ENCODE peak calls at places on chromosomes 3 and 15, in nine cellular contexts. C, X, W, S, V, O, L, J and U are unnamed samples.
A peak's percentile ranks its signal among the peaks of the same experiment; 100 is the strongest.

GRCh38 chr3:78405745-78406144 is 1362.1 kb downstream of the ROBO1 start:
- DNase-seq in O (no peak), X (no peak), C (no peak), J (no peak), V (no peak), L (no peak), W (no peak), S (no peak), U (no peak)

GRCh38 chr15:100592898-100593297 is 9.1 kb downstream of the LINS1 start:
- DNase-seq in X (no peak), V (no peak), W (no peak), C (no peak), S (no peak), J (no peak), L (no peak), O (no peak), U (no peak)

GRCh38 chr3:34365766-34366165 is 567.3 kb downstream of the PDCD6IP start:
- DNase-seq in C (no peak), S (no peak), W (no peak), O (no peak), J (no peak), X (no peak), V (no peak), L (no peak), U (no peak)

GRCh38 chr3:177935008-177935407 is 601.2 kb upstream of the KCNMB2 start:
- DNase-seq in C (no peak), W (no peak), S (no peak), X (no peak), O (no peak), V (no peak), J (no peak), L (no peak), U (no peak)

GRCh38 chr15:65404196-65404872 is 18.4 kb downstream of the IGDCC4 start:
- DNase-seq in O (no peak), L (no peak), X (no peak), V (no peak), C (no peak), J (no peak), W (no peak), S (no peak), U (no peak)

GRCh38 chr3:64355473-64355872 is 130.2 kb upstream of the PRICKLE2 start:
- DNase-seq in S (no peak), W (no peak), C (no peak), J (peak; percentile 29), V (no peak), L (no peak), O (no peak), X (no peak), U (peak; percentile 30)

GRCh38 chr3:177589921-177590336 is 392.6 kb upstream of the TBL1XR1 start:
- DNase-seq in W (no peak), J (peak; percentile 60), O (no peak), V (no peak), S (no peak), X (no peak), L (no peak), C (no peak), U (no peak)

GRCh38 chr3:101240719-101241118 is 79.7 kb downstream of the IMPG2 start:
- DNase-seq in O (no peak), C (no peak), V (no peak), J (no peak), S (no peak), W (no peak), X (no peak), L (no peak), U (no peak)

DNA sequence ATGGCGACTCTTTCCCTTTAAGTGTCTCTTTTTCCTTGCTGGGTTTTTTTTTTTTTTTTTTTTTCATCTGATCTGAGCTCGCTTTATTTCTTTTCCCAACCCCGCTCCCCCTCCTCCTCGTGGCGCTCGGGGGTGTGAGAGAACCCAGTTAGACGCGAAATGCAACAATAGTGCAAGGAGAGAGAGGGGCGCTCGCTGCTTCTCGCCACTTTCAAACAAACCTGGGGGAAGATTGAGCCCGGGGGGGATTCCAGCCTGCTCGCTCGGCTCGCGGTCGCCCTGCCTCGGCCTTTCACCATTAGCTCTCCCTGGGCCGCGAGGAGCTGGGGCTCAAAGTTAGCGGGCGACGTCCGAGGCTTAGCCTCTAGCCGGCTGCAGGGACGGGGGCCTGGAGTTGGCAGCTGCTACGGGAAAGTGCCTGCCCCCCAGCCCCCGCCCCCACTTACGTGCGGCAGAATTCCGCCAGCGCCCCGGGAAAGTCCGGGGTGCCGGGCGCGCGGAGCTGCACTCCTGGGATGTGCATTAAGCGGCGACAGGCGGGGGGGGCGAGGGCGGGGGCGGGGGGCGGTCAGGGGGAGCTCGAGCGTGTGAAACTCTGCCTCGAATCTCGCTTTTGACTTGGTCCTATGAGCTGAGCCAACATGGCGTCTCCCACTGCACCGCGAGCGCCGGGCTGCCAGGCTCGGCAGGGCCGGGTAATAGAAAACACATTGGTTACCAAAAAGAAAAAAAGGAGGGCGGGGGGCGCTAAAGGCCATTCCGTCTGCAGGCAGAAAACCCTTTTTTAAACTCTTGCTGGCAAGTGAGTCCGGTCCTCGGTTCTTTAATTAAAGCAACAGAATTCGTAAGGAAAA is 10.3 kb downstream of the NR2F2 start:
- DNase-seq in L (peak; percentile 56), C (no peak), J (peak; percentile 71), O (no peak), W (no peak), V (peak; percentile 27), X (no peak), S (no peak), U (no peak)
- H3K27me3 ChIP-seq in L (peaks cover 24% of the 10 kb centered on the region), C (peaks cover 79% of the 10 kb centered on the region), J (no peaks in the 10 kb centered on the region), O (no peaks in the 10 kb centered on the region), W (peaks cover 54% of the 10 kb centered on the region), V (peaks cover 4% of the 10 kb centered on the region), X (peaks cover 5% of the 10 kb centered on the region), S (peaks cover 39% of the 10 kb centered on the region), U (peaks cover 32% of the 10 kb centered on the region)

GRCh38 chr3:45841380-45841700 is 579 bp downstream of the LZTFL1 start:
- DNase-seq in C (no peak), S (peak; percentile 11), X (no peak), L (peak; percentile 54), V (peak; percentile 19), J (peak; percentile 48), O (no peak), W (no peak), U (peak; percentile 49)
- H3K27ac ChIP-seq in C (peak overlapping the region; percentile 58), S (peak overlapping the region; percentile 58), X (peak overlapping the region; percentile 20), L (peak overlapping the region; percentile 85), V (peak overlapping the region; percentile 65), J (peak overlapping the region; percentile 75), O (no peak overlapping the region), W (peak overlapping the region; percentile 42), U (peak overlapping the region; percentile 88)

GRCh38 chr3:9206287-9206686 is 43.2 kb downstream of the SRGAP3 start:
- DNase-seq in S (no peak), W (no peak), X (no peak), J (no peak), O (no peak), C (no peak), L (no peak), V (no peak), U (no peak)

GRCh38 chr3:9203317-9203716 is 46.1 kb downstream of the SRGAP3 start:
- DNase-seq in J (no peak), S (no peak), L (no peak), V (no peak), C (no peak), O (no peak), X (no peak), W (no peak), U (no peak)

GRCh38 chr3:9207076-9207763 is 42.2 kb downstream of the SRGAP3 start:
- DNase-seq in J (no peak), V (no peak), S (no peak), X (no peak), W (no peak), L (no peak), C (no peak), O (no peak), U (no peak)

GRCh38 chr3:9204253-9205005 is 45.0 kb downstream of the SRGAP3 start:
- DNase-seq in X (no peak), C (no peak), L (no peak), J (peak; percentile 40), W (no peak), S (no peak), V (no peak), O (no peak), U (no peak)

DNA sequence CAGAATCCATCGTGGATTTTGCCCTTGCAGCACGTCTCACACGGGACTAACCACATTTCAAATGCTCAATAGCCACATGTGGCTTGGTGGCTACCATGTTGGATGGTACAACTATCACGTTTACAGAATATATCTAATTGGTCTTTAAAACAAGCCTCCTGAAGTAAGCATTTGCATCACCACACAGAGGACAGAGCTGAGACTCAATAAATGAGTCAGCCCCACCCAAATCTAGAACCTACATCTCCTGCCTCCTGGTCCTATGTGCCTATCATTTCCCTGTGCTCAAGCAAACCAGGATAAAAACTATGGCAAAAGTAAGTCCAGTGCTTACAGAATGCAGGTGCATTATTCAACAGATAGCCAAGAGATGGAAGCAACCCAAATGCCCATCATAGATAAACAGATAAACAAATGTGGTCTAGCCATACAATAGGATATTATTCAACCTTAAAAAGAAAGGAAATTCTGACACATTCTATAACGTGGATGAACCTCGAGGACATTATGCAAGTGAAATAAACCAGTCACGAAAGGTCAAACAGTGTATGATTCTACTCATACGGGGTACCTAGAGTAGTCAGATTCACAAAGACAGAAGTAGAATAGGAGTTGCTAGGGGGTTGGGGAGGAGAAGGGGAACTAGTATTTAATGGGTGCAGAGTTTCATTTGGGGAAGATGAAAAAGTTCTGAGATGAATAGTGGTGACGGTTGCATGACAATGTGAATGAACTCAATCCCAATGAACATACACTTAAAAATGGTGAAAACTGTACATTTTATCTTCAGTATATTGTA is 43.9 kb downstream of the SRGAP3 start:
- DNase-seq in W (no peak), O (no peak), J (no peak), C (no peak), S (no peak), X (no peak), V (no peak), L (no peak), U (no peak)
- H3K4me1 ChIP-seq in W (peaks cover 14% of the 10 kb centered on the region), O (peaks cover 15% of the 10 kb centered on the region), J (peaks cover 18% of the 10 kb centered on the region), C (no peaks in the 10 kb centered on the region), S (no peaks in the 10 kb centered on the region), X (no peaks in the 10 kb centered on the region), V (peaks cover 4% of the 10 kb centered on the region), L (no peaks in the 10 kb centered on the region), U (no peaks in the 10 kb centered on the region)

DNA sequence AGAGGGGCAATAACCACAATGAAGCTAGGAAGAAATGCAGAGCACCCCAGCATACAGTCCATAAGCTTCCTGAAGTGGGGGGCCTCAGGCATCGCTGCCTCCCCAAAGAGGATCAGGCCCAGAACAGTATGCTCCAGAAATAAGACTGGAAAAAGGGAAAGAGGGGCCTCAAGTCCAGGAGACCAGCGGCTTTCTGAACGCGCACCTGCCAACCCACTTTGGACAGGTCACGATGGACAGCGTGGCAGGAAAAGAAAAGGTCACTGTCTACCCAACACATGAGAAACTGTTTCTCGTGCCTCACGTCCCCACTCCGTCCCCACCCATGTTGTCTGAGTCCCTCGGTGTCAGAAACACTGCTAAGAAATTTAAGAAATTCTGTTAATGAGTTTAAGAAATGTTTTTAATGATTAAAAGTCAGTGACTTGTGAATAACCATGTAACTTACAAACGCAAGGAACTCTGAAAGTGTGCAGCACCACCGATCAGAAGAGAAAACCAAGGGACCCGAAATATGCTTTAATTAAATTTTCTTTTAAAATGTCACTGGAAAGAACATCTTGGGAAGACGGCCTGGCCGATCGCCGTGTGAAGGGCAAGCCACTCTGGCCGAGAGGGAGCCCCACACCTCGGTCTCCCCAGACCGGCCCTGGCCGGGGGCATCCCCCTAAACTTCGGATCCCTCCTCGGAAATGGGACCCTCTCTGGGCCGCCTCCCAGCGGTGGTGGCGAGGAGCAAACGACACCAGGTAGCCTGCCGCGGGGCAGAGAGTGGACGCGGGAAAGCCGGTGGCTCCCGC is 1.7 kb upstream of the PPARG start:
- DNase-seq in L (peak; percentile 52), O (no peak), S (peak; percentile 57), X (no peak), C (no peak), W (no peak), V (peak; percentile 58), J (peak; percentile 72), U (no peak)
- H3K27me3 ChIP-seq in L (peaks cover 25% of the 10 kb centered on the region), O (no peaks in the 10 kb centered on the region), S (no peaks in the 10 kb centered on the region), X (no peaks in the 10 kb centered on the region), C (peaks cover 41% of the 10 kb centered on the region), W (peaks cover 17% of the 10 kb centered on the region), V (peaks cover 26% of the 10 kb centered on the region), J (no peaks in the 10 kb centered on the region), U (no peaks in the 10 kb centered on the region)